ENCODE peak calls at places on chromosomes 7 and 10, in ten cellular contexts. G, B, C, Q, K, W, V, U, X and F are unnamed samples.

GRCh38 chr10:117552156-117552620 is 9.6 kb downstream of the EMX2 start:
- DNase-seq in X (peak; percentile 52), U (no peak), B (peak; percentile 77), K (peak; percentile 62), C (peak; percentile 9), Q (no peak), W (no peak), G (peak; percentile 59), V (no peak), F (no peak)

GRCh38 chr7:129635300-129636029 is 23.9 kb downstream of the NRF1 start:
- DNase-seq in K (peak; percentile 76), V (peak; percentile 25), W (peak; percentile 47), C (peak; percentile 76), U (peak; percentile 79), X (no peak), G (peak; percentile 57), Q (peak; percentile 7), B (peak; percentile 72), F (peak; percentile 51)

GRCh38 chr10:76583711-76584161 is 1053.9 kb downstream of the KCNMA1 start:
- DNase-seq in U (peak; percentile 38), C (peak; percentile 100), G (no peak), X (no peak), V (no peak), Q (no peak), W (no peak), B (no peak), K (no peak), F (no peak)

GRCh38 chr7:101162551-101163280 is 2.7 kb downstream of the VGF start:
- DNase-seq in W (no peak), G (no peak), X (peak; percentile 80), V (peak; percentile 40), B (peak; percentile 84), C (peak; percentile 56), U (no peak), K (peak; percentile 83), Q (no peak), F (no peak)

GRCh38 chr10:95391570-95392249 is 100.9 kb upstream of the PDLIM1 start:
- DNase-seq in W (no peak), U (peak; percentile 8), B (peak; percentile 67), V (no peak), G (no peak), C (peak; percentile 19), Q (no peak), K (no peak), X (no peak), F (no peak)

GRCh38 chr10:68359189-68359588 is 26.5 kb upstream of the PBLD start:
- DNase-seq in B (no peak), K (no peak), X (no peak), C (no peak), G (no peak), U (no peak), W (no peak), V (no peak), Q (no peak), F (no peak)

GRCh38 chr7:137196665-137197064 is 146.9 kb downstream of the PTN start:
- DNase-seq in W (no peak), V (no peak), G (no peak), Q (no peak), C (no peak), K (no peak), B (no peak), U (no peak), X (no peak), F (no peak)

GRCh38 chr10:99422697-99423096 is 7.7 kb downstream of the GOT1 start:
- DNase-seq in C (no peak), X (no peak), U (no peak), W (no peak), G (no peak), V (no peak), K (no peak), B (no peak), Q (no peak), F (no peak)

GRCh38 chr10:34664706-34665105 is 150.4 kb downstream of the PARD3 start:
- DNase-seq in C (no peak), B (no peak), W (no peak), Q (no peak), G (no peak), X (no peak), V (no peak), U (no peak), K (no peak), F (no peak)

GRCh38 chr10:47438857-47439474 is 44.9 kb downstream of the ANXA8 start:
- DNase-seq in C (peak; percentile 79), W (peak; percentile 62), Q (no peak), U (peak; percentile 65), G (no peak), B (peak; percentile 64), V (no peak), K (peak; percentile 31), X (peak; percentile 72), F (no peak)

GRCh38 chr10:26361946-26362345 is 76.2 kb upstream of the APBB1IP start:
- DNase-seq in K (no peak), C (no peak), U (no peak), V (no peak), Q (no peak), G (no peak), X (no peak), W (no peak), B (no peak), F (no peak)

GRCh38 chr10:88386204-88386877 is 196.8 kb downstream of the RNLS start:
- DNase-seq in X (no peak), Q (no peak), U (peak; percentile 15), C (no peak), K (no peak), B (no peak), V (no peak), W (no peak), G (no peak), F (no peak)

GRCh38 chr10:99854860-99855259 is 72.4 kb downstream of the ABCC2 start:
- DNase-seq in G (no peak), V (no peak), K (no peak), W (peak; percentile 51), B (no peak), U (peak; percentile 41), Q (no peak), X (no peak), C (peak; percentile 62), F (no peak)

GRCh38 chr10:63749915-63750314 is 228.7 kb downstream of the REEP3 start:
- DNase-seq in K (no peak), Q (no peak), C (no peak), W (no peak), V (no peak), U (no peak), X (no peak), G (no peak), B (no peak), F (no peak)

GRCh38 chr10:111281516-111281915 is 204.7 kb downstream of the ADRA2A start:
- DNase-seq in G (no peak), U (peak; percentile 5), Q (no peak), X (no peak), C (peak; percentile 34), W (peak; percentile 4), V (no peak), B (peak; percentile 39), K (no peak), F (no peak)

GRCh38 chr7:128890306-128891109 is 20.0 kb downstream of the KCP start:
- DNase-seq in B (peak; percentile 60), X (peak; percentile 67), Q (no peak), U (peak; percentile 47), V (no peak), K (peak; percentile 79), C (peak; percentile 71), G (peak; percentile 56), W (no peak), F (no peak)

GRCh38 chr7:130108809-130109208 is 38.5 kb downstream of the KLHDC10 start:
- DNase-seq in X (no peak), B (no peak), W (no peak), G (no peak), C (no peak), V (no peak), U (no peak), K (no peak), Q (no peak), F (no peak)

GRCh38 chr7:35550831-35551230 is 144.1 kb downstream of the HERPUD2 start:
- DNase-seq in K (peak; percentile 43), B (no peak), W (no peak), X (no peak), V (no peak), Q (no peak), C (no peak), U (no peak), G (no peak), F (no peak)

DNA sequence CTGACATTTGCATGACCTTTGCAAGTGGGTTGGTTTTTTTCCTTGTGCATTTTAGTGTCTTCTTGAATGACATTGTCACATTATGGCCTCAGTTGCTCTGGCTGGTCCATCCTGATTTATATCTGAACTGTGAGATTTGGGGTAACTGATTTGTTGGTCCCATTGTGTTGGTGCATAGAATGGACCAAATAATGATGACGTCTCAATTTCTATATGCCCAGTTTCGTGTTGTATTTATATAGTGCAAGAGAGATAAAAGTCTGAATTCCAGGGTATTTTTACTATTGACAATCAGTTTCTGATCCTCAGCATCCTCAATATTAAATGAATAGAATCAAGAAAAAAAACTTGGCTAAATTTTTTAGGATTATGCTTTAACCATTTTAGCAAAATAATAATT is 281.8 kb downstream of the HDAC9 start:
- DNase-seq in X (no peak), G (no peak), K (no peak), W (no peak), C (no peak), Q (no peak), U (no peak), V (no peak), B (no peak), F (no peak)
- H3K9me3 ChIP-seq in X (no peaks in the 10 kb centered on the region), G (no peaks in the 10 kb centered on the region), K (no peaks in the 10 kb centered on the region), W (no peaks in the 10 kb centered on the region), C (no peaks in the 10 kb centered on the region), Q (no peaks in the 10 kb centered on the region), U (no peaks in the 10 kb centered on the region), V (no peaks in the 10 kb centered on the region), B (no peaks in the 10 kb centered on the region), F (no peaks in the 10 kb centered on the region)

GRCh38 chr10:92530421-92530820 is 43.5 kb downstream of the IDE start:
- DNase-seq in W (no peak), B (no peak), Q (no peak), V (no peak), U (no peak), G (no peak), C (no peak), X (no peak), K (no peak), F (no peak)
- H3K27ac ChIP-seq in W (no peak overlapping the region), B (no peak overlapping the region), Q (no peak overlapping the region), V (no peak overlapping the region), U (no peak overlapping the region), G (no peak overlapping the region), C (no peak overlapping the region), X (no peak overlapping the region), K (no peak overlapping the region), F (no peak overlapping the region)

GRCh38 chr10:11482306-11482705 is 129.1 kb downstream of the USP6NL start:
- DNase-seq in U (no peak), Q (no peak), G (no peak), W (no peak), K (no peak), B (no peak), V (no peak), C (no peak), X (no peak), F (no peak)
- TF ChIP-seq CTCF in U (no peak), Q (no peak), G (no peak), W (no peak), K (no peak), B (peak; percentile 39), V (no peak), C (no peak), X (no peak), F (no peak)

DNA sequence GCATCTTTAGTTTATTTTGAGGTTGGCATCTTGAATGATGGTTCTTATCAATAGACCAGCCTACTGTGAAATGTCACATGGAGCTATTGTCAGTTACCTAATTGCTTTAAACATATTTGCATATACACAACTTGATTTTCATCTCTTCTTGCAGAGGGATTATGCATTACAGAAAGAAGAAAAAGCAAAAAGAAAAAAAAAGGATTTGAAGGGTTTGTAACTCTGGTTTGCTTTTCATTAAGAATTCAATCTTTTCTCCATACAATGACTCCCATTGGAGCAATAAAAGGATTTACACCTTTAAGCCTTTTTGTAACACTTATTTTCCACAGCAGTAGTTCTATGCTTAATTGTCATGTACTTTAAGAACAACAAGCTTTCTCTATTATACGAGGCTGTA is 1371.5 kb upstream of the CELF2 start:
- DNase-seq in Q (no peak), X (no peak), U (no peak), C (no peak), B (no peak), G (no peak), W (no peak), K (no peak), V (no peak), F (no peak)
- H3K9me3 ChIP-seq in Q (no peaks in the 10 kb centered on the region), X (no peaks in the 10 kb centered on the region), U (no peaks in the 10 kb centered on the region), C (no peaks in the 10 kb centered on the region), B (no peaks in the 10 kb centered on the region), G (peaks cover 5% of the 10 kb centered on the region), W (peaks cover 19% of the 10 kb centered on the region), K (no peaks in the 10 kb centered on the region), V (no peaks in the 10 kb centered on the region), F (no peaks in the 10 kb centered on the region)